ENCODE peak calls at places on chromosome 15, in four cellular contexts. H is Panc1, U is upper lobe of left lung, Z is aorta. E is an unnamed sample.

GRCh38 chr15:76368135-76368588 is 31.6 kb downstream of the ISL2 start:
- ATAC-seq in H (no peak), U (peak), Z (no peak), E (peak)

GRCh38 chr15:74863239-74864056 is 9.7 kb downstream of the SCAMP2 start:
- ATAC-seq in H (peak), U (no peak), Z (no peak), E (no peak)

GRCh38 chr15:59018833-59019232 is 31.4 kb downstream of the RNF111 start:
- ATAC-seq in H (no peak), U (no peak), Z (no peak), E (no peak)

GRCh38 chr15:58313304-58313703 is 118.5 kb upstream of the LIPC start:
- ATAC-seq in H (no peak), U (no peak), Z (no peak), E (no peak)

GRCh38 chr15:54481819-54482218 is 503.6 kb downstream of the UNC13C start:
- ATAC-seq in H (no peak), U (peak), Z (no peak), E (no peak)

GRCh38 chr15:38129531-38130199 is 123.0 kb upstream of the SPRED1 start:
- ATAC-seq in H (no peak), U (peak), Z (peak), E (peak)

GRCh38 chr15:76932090-76932966 is 779 bp downstream of the RCN2 start:
- ATAC-seq in H (peak), U (no peak), Z (no peak), E (no peak)

GRCh38 chr15:84033793-84034553 is 201.6 kb upstream of the GOLGA6L4 start:
- ATAC-seq in H (no peak), U (no peak), Z (no peak), E (no peak)

GRCh38 chr15:92115834-92116233 is 262.3 kb downstream of the SLCO3A1 start:
- ATAC-seq in H (no peak), U (no peak), Z (no peak), E (no peak)

GRCh38 chr15:81052046-81052445 is 51.3 kb downstream of the TLNRD1 start:
- ATAC-seq in H (no peak), U (no peak), Z (no peak), E (no peak)

GRCh38 chr15:80601256-80601655 is 93.9 kb upstream of the ABHD17C start:
- ATAC-seq in H (no peak), U (no peak), Z (no peak), E (no peak)

GRCh38 chr15:39287322-39288195 is 293.3 kb upstream of the THBS1 start:
- ATAC-seq in H (no peak), U (no peak), Z (no peak), E (no peak)

DNA sequence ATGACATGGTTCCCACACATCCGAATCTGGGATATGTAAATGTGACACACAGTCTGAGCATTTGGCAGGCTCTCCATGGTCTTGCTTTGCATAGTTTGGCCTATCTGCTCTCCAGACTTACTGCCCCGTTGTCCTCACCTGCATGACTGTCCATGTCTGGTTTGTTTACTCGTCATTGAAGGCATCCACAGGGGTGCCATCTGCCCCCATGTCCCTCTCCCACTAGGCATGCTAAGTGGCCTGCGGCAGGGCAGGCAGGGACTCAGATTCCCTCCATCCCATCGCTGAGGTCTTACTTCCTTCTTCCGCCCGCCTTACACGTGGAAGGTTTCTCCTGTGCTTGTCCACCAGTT is 10.3 kb downstream of the KLF13 start:
- ATAC-seq in H (no peak), U (no peak), Z (no peak), E (no peak)
- H3K27ac ChIP-seq in H (no peak), U (peak), Z (no peak), E (no peak)

GRCh38 chr15:31260646-31261265 is 65.9 kb upstream of the KLF13 start:
- ATAC-seq in H (no peak), U (no peak), Z (no peak), E (no peak)

GRCh38 chr15:31259562-31260252 is 66.9 kb upstream of the KLF13 start:
- ATAC-seq in H (no peak), U (no peak), Z (no peak), E (no peak)

GRCh38 chr15:31262143-31262530 is 64.5 kb upstream of the KLF13 start:
- ATAC-seq in H (no peak), U (no peak), Z (no peak), E (no peak)

GRCh38 chr15:31262901-31263671 is 63.5 kb upstream of the KLF13 start:
- ATAC-seq in H (no peak), U (peak), Z (no peak), E (peak)

GRCh38 chr15:31261266-31262142 is 65.1 kb upstream of the KLF13 start:
- ATAC-seq in H (no peak), U (no peak), Z (no peak), E (no peak)
- H3K27ac ChIP-seq in H (no peak), U (no peak), Z (no peak), E (no peak)

GRCh38 chr15:68587769-68588385 is 9.1 kb downstream of the CORO2B start:
- ATAC-seq in H (no peak), U (no peak), Z (no peak), E (no peak)
- H3K27ac ChIP-seq in H (no peak), U (peak), Z (no peak), E (no peak)

GRCh38 chr15:95278532-95279265 is 1047.3 kb downstream of the MCTP2 start:
- ATAC-seq in H (no peak), U (no peak), Z (no peak), E (peak)
- H3K27ac ChIP-seq in H (no peak), U (peak), Z (no peak), E (peak)

GRCh38 chr15:93478922-93479321 is 389.9 kb upstream of the RGMA start:
- ATAC-seq in H (no peak), U (no peak), Z (no peak), E (no peak)
- H3K27ac ChIP-seq in H (no peak), U (no peak), Z (no peak), E (no peak)

E was measured in gastroesophageal sphincter.